ENCODE peak calls at places on chromosomes 5 and 9, in six cellular contexts. I is heart left ventricle, O is fibroblast of the aortic adventitia, U is caudate nucleus, G is ELR, Y is psoas muscle. M is an unnamed sample.

GRCh38 chr9:33180526-33181184 is 13.5 kb upstream of the B4GALT1 start:
- DNase-seq in G (peak), O (peak), U (no peak), Y (no peak), I (no peak), M (no peak)

GRCh38 chr5:8458038-8458383 is 589.1 kb downstream of the MTRR start:
- DNase-seq in O (peak), I (no peak), G (peak), Y (no peak), U (no peak), M (no peak)

GRCh38 chr5:56358703-56359428 is 125.7 kb upstream of the ANKRD55 start:
- DNase-seq in Y (no peak), I (no peak), O (peak), G (peak), U (no peak), M (no peak)

GRCh38 chr9:25519286-25519685 is 159.0 kb downstream of the TUSC1 start:
- DNase-seq in O (no peak), U (no peak), I (no peak), G (no peak), Y (no peak), M (no peak)

GRCh38 chr9:3525088-3525835 is 539 bp downstream of the RFX3 start:
- DNase-seq in Y (peak), I (peak), G (peak), O (no peak), U (no peak), M (no peak)

GRCh38 chr9:133089271-133089671 is 27.5 kb downstream of the CEL start:
- DNase-seq in O (no peak), I (no peak), Y (no peak), U (no peak), G (no peak), M (no peak)

GRCh38 chr5:38375423-38375822 is 117.1 kb downstream of the EGFLAM start:
- DNase-seq in G (no peak), U (no peak), O (no peak), I (no peak), Y (no peak), M (no peak)

GRCh38 chr5:142753114-142753764 is 16.9 kb upstream of the ARHGAP26 start:
- DNase-seq in Y (peak), U (peak), G (no peak), I (peak), O (peak), M (no peak)

GRCh38 chr5:158654415-158654814 is 445.3 kb downstream of the EBF1 start:
- DNase-seq in U (no peak), O (no peak), I (no peak), G (no peak), Y (no peak), M (no peak)

GRCh38 chr5:149837680-149838269 is 106.8 kb downstream of the PDE6A start:
- DNase-seq in I (no peak), Y (peak), O (peak), G (peak), U (peak), M (no peak)

M was measured in stimulated activated CD8-positive, alpha-beta memory T cell treated with anti-CD3 and anti-CD28 coated beads, Interleukin-2, amount 100 ng/mL, for 1 hour.